ENCODE peak calls at places on chromosomes 1 and 21, in five cellular contexts. E, S, C, L and R are unnamed samples.
A peak's percentile ranks its signal among the peaks of the same experiment; 100 is the strongest.

GRCh38 chr1:212982430-212983152 is 32.2 kb downstream of the VASH2 start:
- DNase-seq in E (no peak), S (no peak), C (no peak), L (peak; percentile 15), R (no peak)

GRCh38 chr1:27316860-27317259 is 5.1 kb upstream of the TMEM222 start:
- DNase-seq in E (no peak), S (no peak), C (no peak), L (no peak), R (no peak)

GRCh38 chr1:210754931-210755670 is 378.8 kb downstream of the KCNH1 start:
- DNase-seq in E (no peak), S (no peak), C (peak; percentile 63), L (no peak), R (no peak)

GRCh38 chr1:91507330-91507729 is 6.7 kb downstream of the CDC7 start:
- DNase-seq in E (no peak), S (no peak), C (no peak), L (no peak), R (no peak)

GRCh38 chr1:169193191-169193850 is 86.8 kb downstream of the ATP1B1 start:
- DNase-seq in E (no peak), S (no peak), C (no peak), L (no peak), R (no peak)

GRCh38 chr1:16189921-16190499 is 22.4 kb downstream of the ARHGEF19 start:
- DNase-seq in E (no peak), S (no peak), C (no peak), L (no peak), R (no peak)

GRCh38 chr1:209756608-209757445 is 974 bp downstream of the TRAF3IP3 start:
- DNase-seq in E (peak; percentile 29), S (peak; percentile 52), C (no peak), L (peak; percentile 46), R (no peak)

GRCh38 chr1:27575861-27576331 is 28.0 kb downstream of the AHDC1 start:
- DNase-seq in E (no peak), S (no peak), C (peak; percentile 83), L (peak; percentile 67), R (peak; percentile 64)

GRCh38 chr1:228833911-228834631 is 98.8 kb downstream of the RHOU start:
- DNase-seq in E (no peak), S (no peak), C (no peak), L (peak; percentile 16), R (no peak)

GRCh38 chr1:183544598-183545297 is 45.5 kb downstream of the NCF2 start:
- DNase-seq in E (no peak), S (no peak), C (peak; percentile 4), L (no peak), R (no peak)

GRCh38 chr1:83006271-83006670 is 992.7 kb downstream of the TTLL7 start:
- DNase-seq in E (no peak), S (no peak), C (no peak), L (no peak), R (no peak)

GRCh38 chr1:938088-938683 is 14.5 kb downstream of the SAMD11 start:
- DNase-seq in E (no peak), S (no peak), C (no peak), L (no peak), R (peak; percentile 56)

GRCh38 chr1:24294757-24295371 is 24.3 kb upstream of the GRHL3 start:
- DNase-seq in E (no peak), S (no peak), C (peak; percentile 39), L (peak; percentile 50), R (peak; percentile 65)

GRCh38 chr1:48202030-48202752 is 20.3 kb upstream of the SLC5A9 start:
- DNase-seq in E (peak; percentile 32), S (peak; percentile 51), C (peak; percentile 74), L (peak; percentile 74), R (peak; percentile 74)

GRCh38 chr1:209743145-209743482 is 12.7 kb upstream of the TRAF3IP3 start:
- DNase-seq in E (no peak), S (no peak), C (no peak), L (no peak), R (no peak)

GRCh38 chr1:94863919-94864318 is 43.8 kb downstream of the SLC44A3 start:
- DNase-seq in E (no peak), S (no peak), C (no peak), L (peak; percentile 67), R (peak; percentile 29)

GRCh38 chr1:23394664-23395063 is 25.0 kb upstream of the ZNF436 start:
- DNase-seq in E (no peak), S (no peak), C (peak; percentile 39), L (peak; percentile 66), R (peak; percentile 57)

GRCh38 chr21:46180778-46181391 is 3.4 kb downstream of the SPATC1L start:
- DNase-seq in E (no peak), S (no peak), C (no peak), L (no peak), R (no peak)

GRCh38 chr1:229122606-229123005 is 148.3 kb upstream of the RAB4A start:
- DNase-seq in E (no peak), S (no peak), C (no peak), L (no peak), R (no peak)

DNA sequence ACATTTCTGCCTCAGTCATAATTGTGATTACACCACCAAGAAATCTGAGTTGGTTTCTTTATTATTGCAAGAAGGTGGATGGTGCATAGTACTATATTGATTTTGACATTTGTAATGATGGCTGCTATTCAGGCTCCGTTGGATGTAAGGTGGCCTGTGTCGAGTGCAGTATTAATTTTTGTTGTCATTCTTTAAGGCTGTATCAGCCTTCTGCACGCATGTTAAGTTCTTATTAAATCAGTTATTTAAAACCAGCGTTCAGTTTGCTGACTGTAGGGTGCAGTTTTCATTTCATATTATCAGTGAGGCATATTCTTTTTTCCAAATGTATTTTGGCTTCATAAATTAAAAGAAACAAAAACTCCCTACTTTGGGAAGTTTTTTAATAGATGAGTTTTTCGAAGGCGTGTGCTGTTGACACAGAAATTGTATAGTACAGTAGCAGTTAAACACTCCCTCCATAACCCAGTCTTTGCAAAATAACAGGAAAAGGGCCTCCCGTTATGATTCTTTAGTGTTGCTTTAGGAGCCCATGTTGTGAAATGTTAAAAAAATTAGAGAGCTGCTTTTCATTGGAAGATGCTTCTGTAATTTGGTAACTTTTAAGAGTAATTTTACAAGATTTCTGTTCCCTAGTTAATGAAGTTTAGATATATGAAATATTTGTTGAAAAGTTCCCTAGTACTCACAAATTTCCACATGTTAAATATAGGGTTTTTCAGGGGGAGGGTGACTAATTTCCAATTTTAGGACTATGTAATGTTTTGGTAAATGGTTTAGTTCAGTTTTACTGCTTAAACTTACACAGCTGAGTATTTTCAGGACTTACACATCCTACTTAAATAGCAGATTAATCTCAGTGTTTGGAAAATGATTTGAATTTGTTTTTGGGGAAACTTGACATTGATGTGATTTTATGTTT is 1.9 kb downstream of the CAMSAP2 start:
- DNase-seq in E (no peak), S (peak; percentile 14), C (no peak), L (no peak), R (no peak)
- H3K27ac ChIP-seq in E (no peak overlapping the region), S (no peak overlapping the region), C (no peak overlapping the region), L (no peak overlapping the region), R (no peak overlapping the region)

DNA sequence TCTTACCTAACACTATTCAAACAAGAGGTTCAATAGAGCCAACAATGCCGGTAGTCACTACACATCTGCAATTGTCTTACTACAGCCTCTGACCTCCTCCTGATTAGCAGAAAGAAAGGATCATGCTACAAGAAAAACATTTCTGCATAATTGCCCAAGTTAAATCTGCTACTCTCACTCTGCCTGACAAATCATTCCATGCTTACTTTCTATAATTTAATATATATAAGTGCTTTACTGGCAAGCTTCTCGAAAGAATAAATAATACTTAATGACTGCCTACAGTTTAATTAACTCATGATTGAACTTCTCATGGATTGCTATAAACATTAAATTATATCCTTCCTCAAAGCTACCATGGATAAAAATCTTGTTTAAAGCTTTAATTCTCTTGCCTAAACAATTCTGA is 156.0 kb downstream of the SLC45A1 start:
- DNase-seq in E (no peak), S (no peak), C (peak; percentile 18), L (no peak), R (no peak)
- H3K4me1 ChIP-seq in E (peaks cover 14% of the 10 kb centered on the region), S (peaks cover 83% of the 10 kb centered on the region), C (peaks cover 36% of the 10 kb centered on the region), L (peaks cover 5% of the 10 kb centered on the region), R (no peaks in the 10 kb centered on the region)

GRCh38 chr1:109652446-109652845 is 3.5 kb upstream of the GSTM4 start:
- DNase-seq in E (no peak), S (no peak), C (no peak), L (no peak), R (no peak)

GRCh38 chr1:109650609-109651008 is 5.3 kb upstream of the GSTM4 start:
- DNase-seq in E (no peak), S (no peak), C (no peak), L (peak; percentile 6), R (no peak)

GRCh38 chr1:109653286-109653685 is 2.6 kb upstream of the GSTM4 start:
- DNase-seq in E (no peak), S (no peak), C (no peak), L (no peak), R (no peak)

GRCh38 chr1:109644670-109645069 is 11.2 kb upstream of the GSTM4 start:
- DNase-seq in E (no peak), S (no peak), C (no peak), L (no peak), R (no peak)

GRCh38 chr1:109649380-109649987 is 6.4 kb upstream of the GSTM4 start:
- DNase-seq in E (no peak), S (no peak), C (no peak), L (peak; percentile 4), R (no peak)
- H3K4me3 ChIP-seq in E (no peak overlapping the region), S (no peak overlapping the region), C (no peak overlapping the region), L (no peak overlapping the region), R (no peak overlapping the region)

DNA sequence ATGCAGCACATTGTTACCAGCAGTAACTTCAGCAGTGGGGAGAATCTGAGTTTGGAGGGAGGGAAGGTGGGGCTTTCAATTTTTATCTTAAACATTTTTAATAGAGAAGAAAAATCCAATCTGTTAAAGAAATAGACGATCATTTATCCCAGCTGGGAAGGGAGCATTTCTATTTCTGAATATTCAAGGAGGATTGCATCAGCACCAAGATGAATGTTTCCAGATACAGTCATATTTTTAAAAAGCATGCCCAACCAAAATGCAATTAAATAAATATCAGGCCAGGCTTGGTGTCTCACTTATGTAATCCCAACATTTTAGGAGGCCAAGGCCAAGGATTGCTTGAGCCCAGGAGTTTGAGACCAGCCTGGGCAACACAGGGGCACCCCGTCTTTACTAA is 1.7 kb upstream of the ATP1A4 start:
- DNase-seq in E (no peak), S (no peak), C (no peak), L (no peak), R (no peak)
- H3K27ac ChIP-seq in E (no peak overlapping the region), S (no peak overlapping the region), C (no peak overlapping the region), L (no peak overlapping the region), R (no peak overlapping the region)

GRCh38 chr1:234613992-234614584 is 4.1 kb upstream of the IRF2BP2 start:
- DNase-seq in E (no peak), S (no peak), C (no peak), L (no peak), R (no peak)
- H3K4me1 ChIP-seq in E (peaks cover 31% of the 10 kb centered on the region), S (peaks cover 51% of the 10 kb centered on the region), C (peaks cover 34% of the 10 kb centered on the region), L (peaks cover 8% of the 10 kb centered on the region), R (peaks cover 15% of the 10 kb centered on the region)

GRCh38 chr1:5975133-5975880 is 16.9 kb downstream of the NPHP4 start:
- DNase-seq in E (peak; percentile 28), S (peak; percentile 58), C (peak; percentile 67), L (no peak), R (no peak)
- H3K4me3 ChIP-seq in E (no peak overlapping the region), S (no peak overlapping the region), C (no peak overlapping the region), L (no peak overlapping the region), R (no peak overlapping the region)

GRCh38 chr1:164223378-164223777 is 335.6 kb upstream of the PBX1 start:
- DNase-seq in E (no peak), S (no peak), C (no peak), L (no peak), R (no peak)
- H3K27ac ChIP-seq in E (no peak overlapping the region), S (no peak overlapping the region), C (no peak overlapping the region), L (no peak overlapping the region), R (no peak overlapping the region)